ENCODE peak calls at places on chromosomes 2 and 18, in six cellular contexts. One of them, this sample, is unnamed.

GRCh38 chr2:15142069-15142689 is 419.0 kb downstream of the NBAS start:
- DNase-seq in A549: no peak
- DNase-seq in transverse colon: peak; percentile 17
- DNase-seq in H1: no peak
- DNase-seq in stomach: no peak
- DNase-seq in suprapubic skin: no peak
- DNase-seq in this sample: no peak

GRCh38 chr2:149145314-149146295 is 107.1 kb downstream of the LYPD6B start:
- DNase-seq in A549: no peak
- DNase-seq in transverse colon: no peak
- DNase-seq in H1: no peak
- DNase-seq in stomach: no peak
- DNase-seq in suprapubic skin: no peak
- DNase-seq in this sample: no peak

GRCh38 chr18:67265464-67266245 is 250.9 kb downstream of the DSEL start:
- DNase-seq in A549: no peak
- DNase-seq in transverse colon: no peak
- DNase-seq in H1: no peak
- DNase-seq in stomach: no peak
- DNase-seq in suprapubic skin: no peak
- DNase-seq in this sample: no peak

GRCh38 chr18:52326001-52326400 is 14.0 kb upstream of the DCC start:
- DNase-seq in A549: no peak
- DNase-seq in transverse colon: no peak
- DNase-seq in H1: no peak
- DNase-seq in stomach: no peak
- DNase-seq in suprapubic skin: no peak
- DNase-seq in this sample: no peak

GRCh38 chr2:65231121-65231520 is 3.5 kb downstream of the ACTR2 start:
- DNase-seq in A549: no peak
- DNase-seq in transverse colon: no peak
- DNase-seq in H1: no peak
- DNase-seq in stomach: no peak
- DNase-seq in suprapubic skin: no peak
- DNase-seq in this sample: no peak

GRCh38 chr2:143768991-143769390 is 639.8 kb downstream of the ARHGAP15 start:
- DNase-seq in A549: no peak
- DNase-seq in transverse colon: no peak
- DNase-seq in H1: no peak
- DNase-seq in stomach: no peak
- DNase-seq in suprapubic skin: no peak
- DNase-seq in this sample: no peak

GRCh38 chr2:180359522-180360282 is 352.6 kb upstream of the CWC22 start:
- DNase-seq in A549: no peak
- DNase-seq in transverse colon: peak; percentile 47
- DNase-seq in H1: no peak
- DNase-seq in stomach: peak; percentile 28
- DNase-seq in suprapubic skin: peak; percentile 63
- DNase-seq in this sample: no peak

GRCh38 chr2:32743480-32744236 is 115.8 kb downstream of the TTC27 start:
- DNase-seq in A549: no peak
- DNase-seq in transverse colon: no peak
- DNase-seq in H1: no peak
- DNase-seq in stomach: no peak
- DNase-seq in suprapubic skin: no peak
- DNase-seq in this sample: no peak

GRCh38 chr2:39068290-39068689 is 52.6 kb downstream of the SOS1 start:
- DNase-seq in A549: no peak
- DNase-seq in transverse colon: no peak
- DNase-seq in H1: no peak
- DNase-seq in stomach: no peak
- DNase-seq in suprapubic skin: no peak
- DNase-seq in this sample: no peak

GRCh38 chr2:9174771-9175441 is 31.7 kb upstream of the ASAP2 start:
- DNase-seq in A549: no peak
- DNase-seq in transverse colon: no peak
- DNase-seq in H1: no peak
- DNase-seq in stomach: no peak
- DNase-seq in suprapubic skin: no peak
- DNase-seq in this sample: no peak

GRCh38 chr18:3297025-3297984 is 35.4 kb downstream of the MYL12B start:
- DNase-seq in A549: peak; percentile 34
- DNase-seq in transverse colon: peak; percentile 93
- DNase-seq in H1: peak; percentile 96
- DNase-seq in stomach: peak; percentile 94
- DNase-seq in suprapubic skin: peak; percentile 91
- DNase-seq in this sample: peak; percentile 71

GRCh38 chr18:3126457-3127097 is 93.2 kb downstream of the MYOM1 start:
- DNase-seq in A549: no peak
- DNase-seq in transverse colon: no peak
- DNase-seq in H1: no peak
- DNase-seq in stomach: no peak
- DNase-seq in suprapubic skin: no peak
- DNase-seq in this sample: no peak

GRCh38 chr2:236760246-236760645 is 190.6 kb downstream of the ACKR3 start:
- DNase-seq in A549: no peak
- DNase-seq in transverse colon: no peak
- DNase-seq in H1: no peak
- DNase-seq in stomach: no peak
- DNase-seq in suprapubic skin: no peak
- DNase-seq in this sample: no peak

GRCh38 chr2:226887940-226888339 is 52.1 kb downstream of the RHBDD1 start:
- DNase-seq in A549: no peak
- DNase-seq in transverse colon: no peak
- DNase-seq in H1: no peak
- DNase-seq in stomach: no peak
- DNase-seq in suprapubic skin: no peak
- DNase-seq in this sample: no peak

GRCh38 chr18:49639643-49640361 is 77.9 kb downstream of the LIPG start:
- DNase-seq in A549: no peak
- DNase-seq in transverse colon: no peak
- DNase-seq in H1: no peak
- DNase-seq in stomach: no peak
- DNase-seq in suprapubic skin: peak; percentile 28
- DNase-seq in this sample: no peak

GRCh38 chr2:118906186-118906585 is 35.8 kb upstream of the MARCO start:
- DNase-seq in A549: no peak
- DNase-seq in transverse colon: no peak
- DNase-seq in H1: no peak
- DNase-seq in stomach: no peak
- DNase-seq in suprapubic skin: no peak
- DNase-seq in this sample: no peak

GRCh38 chr2:185255566-185255965 is 483.0 kb upstream of the FSIP2 start:
- DNase-seq in A549: no peak
- DNase-seq in transverse colon: no peak
- DNase-seq in H1: no peak
- DNase-seq in stomach: no peak
- DNase-seq in suprapubic skin: no peak
- DNase-seq in this sample: no peak

GRCh38 chr2:126782648-126783047 is 116.0 kb upstream of the TEX51 start:
- DNase-seq in A549: no peak
- DNase-seq in transverse colon: no peak
- DNase-seq in H1: no peak
- DNase-seq in stomach: no peak
- DNase-seq in suprapubic skin: no peak
- DNase-seq in this sample: no peak

GRCh38 chr2:45009303-45009927 is at the start of gene SIX2:
- DNase-seq in A549: peak; percentile 81
- DNase-seq in transverse colon: peak; percentile 71
- DNase-seq in H1: peak; percentile 92
- DNase-seq in stomach: peak; percentile 90
- DNase-seq in suprapubic skin: peak; percentile 92
- DNase-seq in this sample: peak; percentile 80

GRCh38 chr2:101149241-101150192 is 1.7 kb downstream of the TBC1D8 start:
- DNase-seq in A549: peak; percentile 41
- DNase-seq in transverse colon: no peak
- DNase-seq in H1: no peak
- DNase-seq in stomach: peak; percentile 40
- DNase-seq in suprapubic skin: no peak
- DNase-seq in this sample: no peak

GRCh38 chr18:25370391-25370790 is 18.4 kb upstream of the ZNF521 start:
- DNase-seq in A549: no peak
- DNase-seq in transverse colon: no peak
- DNase-seq in H1: no peak
- DNase-seq in stomach: no peak
- DNase-seq in suprapubic skin: no peak
- DNase-seq in this sample: no peak

GRCh38 chr18:36468161-36468560 is 170.6 kb downstream of the FHOD3 start:
- DNase-seq in A549: no peak
- DNase-seq in transverse colon: no peak
- DNase-seq in H1: no peak
- DNase-seq in stomach: no peak
- DNase-seq in suprapubic skin: no peak
- DNase-seq in this sample: no peak

GRCh38 chr2:26562811-26563645 is 78.1 kb downstream of the CIB4 start:
- DNase-seq in A549: peak; percentile 35
- DNase-seq in transverse colon: peak; percentile 36
- DNase-seq in H1: no peak
- DNase-seq in stomach: peak; percentile 83
- DNase-seq in suprapubic skin: peak; percentile 66
- DNase-seq in this sample: peak; percentile 22

GRCh38 chr2:29281585-29281984 is 166.4 kb downstream of the CLIP4 start:
- DNase-seq in A549: peak; percentile 27
- DNase-seq in transverse colon: no peak
- DNase-seq in H1: no peak
- DNase-seq in stomach: peak; percentile 30
- DNase-seq in suprapubic skin: no peak
- DNase-seq in this sample: no peak

GRCh38 chr18:71899183-71899582 is 645.0 kb downstream of the CBLN2 start:
- DNase-seq in A549: no peak
- DNase-seq in transverse colon: no peak
- DNase-seq in H1: no peak
- DNase-seq in stomach: no peak
- DNase-seq in suprapubic skin: no peak
- DNase-seq in this sample: no peak

GRCh38 chr2:36333350-36334012 is 22.1 kb upstream of the CRIM1 start:
- DNase-seq in A549: no peak
- DNase-seq in transverse colon: no peak
- DNase-seq in H1: no peak
- DNase-seq in stomach: no peak
- DNase-seq in suprapubic skin: no peak
- DNase-seq in this sample: no peak

GRCh38 chr18:36412778-36413177 is 115.3 kb downstream of the FHOD3 start:
- DNase-seq in A549: peak; percentile 4
- DNase-seq in transverse colon: no peak
- DNase-seq in H1: no peak
- DNase-seq in stomach: no peak
- DNase-seq in suprapubic skin: no peak
- DNase-seq in this sample: no peak

GRCh38 chr2:135885709-135886108 is 9.5 kb upstream of the MCM6 start:
- DNase-seq in A549: no peak
- DNase-seq in transverse colon: no peak
- DNase-seq in H1: no peak
- DNase-seq in stomach: no peak
- DNase-seq in suprapubic skin: no peak
- DNase-seq in this sample: no peak

GRCh38 chr2:135882415-135882814 is 6.2 kb upstream of the MCM6 start:
- DNase-seq in A549: no peak
- DNase-seq in transverse colon: no peak
- DNase-seq in H1: no peak
- DNase-seq in stomach: no peak
- DNase-seq in suprapubic skin: no peak
- DNase-seq in this sample: no peak
- TF ChIP-seq EP300 in A549: no peak
- TF ChIP-seq EP300 in transverse colon: no peak
- TF ChIP-seq EP300 in H1: no peak
- TF ChIP-seq EP300 in stomach: no peak
- TF ChIP-seq EP300 in suprapubic skin: no peak
- TF ChIP-seq EP300 in this sample: no peak

DNA sequence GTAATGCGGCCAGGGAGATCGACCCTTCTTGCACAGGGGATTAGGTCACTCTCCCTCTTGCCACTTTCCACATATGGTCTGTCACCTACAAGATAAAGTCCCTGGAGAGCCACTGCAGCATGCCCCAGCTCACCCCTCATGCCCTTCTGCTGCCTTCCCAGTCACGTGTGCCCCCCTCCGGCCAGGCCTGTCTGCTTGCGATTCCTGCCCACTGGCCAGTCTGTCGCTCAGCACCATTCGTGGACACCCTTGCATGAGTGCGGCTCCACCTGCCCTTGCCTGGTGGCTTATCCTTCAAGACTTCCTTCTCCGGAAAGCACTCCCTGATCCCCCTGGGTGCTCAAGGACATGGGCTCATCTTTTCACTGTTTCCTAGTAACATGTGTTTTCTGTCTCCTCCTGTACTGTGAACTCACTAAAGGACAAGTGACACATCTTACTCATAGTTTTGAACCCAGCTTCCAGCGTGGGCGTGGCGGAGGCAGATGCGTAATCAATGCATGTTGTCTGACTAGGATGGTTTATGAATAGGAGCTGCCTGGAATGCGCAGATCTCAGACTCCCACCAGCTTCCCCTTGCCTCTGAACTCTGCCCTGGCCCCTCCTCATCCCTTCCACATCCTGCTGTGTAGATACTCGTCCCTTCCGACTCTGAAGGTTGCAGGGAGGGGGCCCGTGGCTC is 7.8 kb upstream of the NT5DC4 start:
- DNase-seq in A549: no peak
- DNase-seq in transverse colon: no peak
- DNase-seq in H1: peak; percentile 42
- DNase-seq in stomach: no peak
- DNase-seq in suprapubic skin: no peak
- DNase-seq in this sample: no peak
- TF ChIP-seq EP300 in A549: no peak
- TF ChIP-seq EP300 in transverse colon: no peak
- TF ChIP-seq EP300 in H1: no peak
- TF ChIP-seq EP300 in stomach: no peak
- TF ChIP-seq EP300 in suprapubic skin: no peak
- TF ChIP-seq EP300 in this sample: no peak

GRCh38 chr2:128503358-128504241 is 184.9 kb upstream of the HS6ST1 start:
- DNase-seq in A549: no peak
- DNase-seq in transverse colon: no peak
- DNase-seq in H1: peak; percentile 30
- DNase-seq in stomach: peak; percentile 20
- DNase-seq in suprapubic skin: peak; percentile 34
- DNase-seq in this sample: no peak
- TF ChIP-seq EP300 in A549: no peak
- TF ChIP-seq EP300 in transverse colon: no peak
- TF ChIP-seq EP300 in H1: no peak
- TF ChIP-seq EP300 in stomach: no peak
- TF ChIP-seq EP300 in suprapubic skin: no peak
- TF ChIP-seq EP300 in this sample: no peak

DNA sequence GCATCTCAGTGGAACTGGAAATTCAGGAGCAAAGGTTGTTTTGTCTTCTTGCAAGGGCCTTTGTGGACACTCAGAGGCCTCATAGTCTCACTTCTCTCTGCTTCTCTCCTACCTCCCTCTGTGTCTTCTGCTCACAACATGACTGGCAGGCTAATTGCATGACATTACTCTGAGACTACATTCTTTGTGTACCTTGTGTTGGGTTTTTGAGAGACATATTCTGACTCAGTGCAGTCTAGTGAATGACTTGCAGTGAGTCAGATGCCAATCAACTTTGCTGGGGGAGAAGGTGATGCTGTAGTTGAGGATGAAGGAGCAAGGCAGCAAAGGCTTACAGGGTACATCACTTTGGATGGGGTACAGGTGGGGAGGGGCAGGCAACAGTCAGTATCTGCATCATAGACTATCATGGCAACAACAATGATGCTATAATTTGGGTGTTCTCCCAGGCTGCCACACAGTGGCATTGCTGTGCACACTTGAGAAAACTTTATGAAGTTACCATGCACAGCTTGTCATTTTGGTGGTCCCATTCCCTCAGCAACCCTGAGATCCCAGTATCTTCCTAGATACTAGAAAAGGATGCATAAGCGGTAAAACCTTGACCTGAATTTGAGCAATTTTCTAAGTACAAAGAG is 69.3 kb upstream of the SLC16A14 start:
- DNase-seq in A549: no peak
- DNase-seq in transverse colon: no peak
- DNase-seq in H1: no peak
- DNase-seq in stomach: no peak
- DNase-seq in suprapubic skin: no peak
- DNase-seq in this sample: no peak
- TF ChIP-seq EP300 in A549: no peak
- TF ChIP-seq EP300 in transverse colon: no peak
- TF ChIP-seq EP300 in H1: no peak
- TF ChIP-seq EP300 in stomach: no peak
- TF ChIP-seq EP300 in suprapubic skin: no peak
- TF ChIP-seq EP300 in this sample: no peak

This sample was measured in tibial nerve.